ENCODE peak calls at places on chromosomes 11 and 22, in ten cellular contexts. Y is cardiac fibroblast, W is mesothelial cell of epicardium, U is coronary artery, Z is fibroblast of the aortic adventitia, B is body of pancreas, K is progenitor cell of endocrine pancreas, I is Peyer's patch, F is neural crest cell, N is neural progenitor cell. S is an unnamed sample.

GRCh38 chr11:126914166-126914565 is 86.4 kb downstream of the KIRREL3 start:
- DNase-seq in Y (no peak), W (no peak), U (no peak), Z (no peak), B (no peak), K (no peak), I (no peak), F (no peak), N (no peak), S (no peak)

GRCh38 chr22:25091449-25091848 is 108.2 kb upstream of the CRYBB3 start:
- DNase-seq in Y (no peak), W (no peak), U (no peak), Z (no peak), B (no peak), K (no peak), I (no peak), F (no peak), N (no peak), S (no peak)

GRCh38 chr11:66263231-66263630 is 5.2 kb upstream of the RAB1B start:
- DNase-seq in Y (no peak), W (no peak), U (no peak), Z (no peak), B (no peak), K (no peak), I (no peak), F (no peak), N (no peak), S (no peak)

GRCh38 chr22:35860837-35861236 is 143.2 kb downstream of the APOL5 start:
- DNase-seq in Y (no peak), W (no peak), U (no peak), Z (no peak), B (no peak), K (no peak), I (no peak), F (no peak), N (no peak), S (no peak)

GRCh38 chr11:68651208-68651984 is 32.9 kb upstream of the GAL start:
- DNase-seq in Y (no peak), W (no peak), U (peak; percentile 62), Z (no peak), B (no peak), K (no peak), I (no peak), F (no peak), N (no peak), S (no peak)

GRCh38 chr22:24289781-24290181 is 19.1 kb downstream of the SPECC1L start:
- DNase-seq in Y (no peak), W (no peak), U (no peak), Z (peak; percentile 47), B (no peak), K (no peak), I (no peak), F (no peak), N (peak; percentile 54), S (no peak)

GRCh38 chr11:14075118-14075601 is 112.6 kb downstream of the SPON1 start:
- DNase-seq in Y (no peak), W (no peak), U (no peak), Z (no peak), B (no peak), K (no peak), I (no peak), F (no peak), N (peak; percentile 42), S (no peak)

GRCh38 chr11:45657496-45658260 is 7.7 kb downstream of the CHST1 start:
- DNase-seq in Y (no peak), W (no peak), U (no peak), Z (no peak), B (no peak), K (no peak), I (no peak), F (no peak), N (no peak), S (no peak)

GRCh38 chr11:69049490-69049867 is 747 bp downstream of the TPCN2 start:
- DNase-seq in Y (no peak), W (no peak), U (no peak), Z (no peak), B (peak; percentile 27), K (no peak), I (no peak), F (no peak), N (no peak), S (no peak)

GRCh38 chr11:30131535-30131934 is 99.3 kb upstream of the FSHB start:
- DNase-seq in Y (no peak), W (no peak), U (no peak), Z (no peak), B (peak; percentile 32), K (no peak), I (no peak), F (no peak), N (no peak), S (no peak)

GRCh38 chr11:3199537-3200295 is 18.9 kb downstream of the MRGPRG start:
- DNase-seq in Y (no peak), W (peak; percentile 32), U (peak; percentile 65), Z (no peak), B (no peak), K (no peak), I (peak; percentile 18), F (no peak), N (no peak), S (no peak)

GRCh38 chr11:2269601-2270321 is 627 bp downstream of the ASCL2 start:
- DNase-seq in Y (peak; percentile 56), W (peak; percentile 62), U (peak; percentile 72), Z (peak; percentile 29), B (peak; percentile 67), K (peak; percentile 44), I (peak; percentile 79), F (peak; percentile 44), N (peak; percentile 87), S (no peak)

GRCh38 chr22:40739723-40740122 is 60.4 kb downstream of the MCHR1 start:
- DNase-seq in Y (no peak), W (no peak), U (no peak), Z (no peak), B (no peak), K (no peak), I (no peak), F (no peak), N (no peak), S (no peak)

GRCh38 chr22:38490915-38491314 is 15.2 kb downstream of the DDX17 start:
- DNase-seq in Y (peak; percentile 62), W (no peak), U (no peak), Z (peak; percentile 62), B (peak; percentile 87), K (no peak), I (peak; percentile 67), F (no peak), N (no peak), S (no peak)

GRCh38 chr11:11410626-11411025 is 57.6 kb upstream of the CSNK2A3 start:
- DNase-seq in Y (no peak), W (no peak), U (no peak), Z (no peak), B (no peak), K (no peak), I (no peak), F (no peak), N (no peak), S (no peak)

GRCh38 chr11:46120711-46121327 is 435 bp downstream of the PHF21A start:
- DNase-seq in Y (peak; percentile 87), W (peak; percentile 59), U (no peak), Z (no peak), B (peak; percentile 49), K (no peak), I (peak; percentile 66), F (peak; percentile 34), N (peak; percentile 82), S (no peak)

GRCh38 chr22:39895682-39896081 is 2.1 kb upstream of the ENTHD1 start:
- DNase-seq in Y (no peak), W (no peak), U (no peak), Z (no peak), B (no peak), K (no peak), I (no peak), F (no peak), N (no peak), S (no peak)

GRCh38 chr11:60634151-60634550 is 65.3 kb upstream of the MS4A8 start:
- DNase-seq in Y (no peak), W (no peak), U (no peak), Z (no peak), B (no peak), K (no peak), I (no peak), F (no peak), N (peak; percentile 57), S (no peak)

GRCh38 chr11:63639195-63639832 is 25.1 kb upstream of the PLAAT3 start:
- DNase-seq in Y (peak; percentile 64), W (no peak), U (no peak), Z (peak; percentile 74), B (no peak), K (no peak), I (no peak), F (no peak), N (no peak), S (no peak)
- TF ChIP-seq CTCF in Y (peak; percentile 22), W (peak; percentile 77), U (peak; percentile 37), Z (peak; percentile 41), B (peak; percentile 37), K (peak; percentile 58), I (peak; percentile 43), F (peak; percentile 66), N (peak; percentile 56), S (peak; percentile 54)

DNA sequence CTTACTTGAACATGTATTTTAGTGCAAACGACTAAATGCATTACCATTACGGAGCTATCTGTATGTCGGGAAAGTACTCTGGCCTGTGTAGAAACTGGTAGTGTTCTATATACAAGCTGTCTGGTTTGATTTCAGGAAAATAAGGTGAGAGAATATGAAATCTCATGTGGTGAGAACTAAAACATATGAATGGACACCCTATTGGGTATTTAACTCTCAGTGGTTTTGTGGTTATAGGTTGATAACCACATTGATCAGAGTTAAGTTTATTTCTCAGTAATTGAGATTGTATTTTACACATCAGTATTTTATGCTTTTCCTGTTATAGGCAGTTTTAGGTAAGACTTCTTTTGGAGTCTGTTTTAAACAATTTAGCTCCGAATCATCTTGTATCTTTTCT is 10.4 kb downstream of the ANO5 start:
- DNase-seq in Y (no peak), W (no peak), U (no peak), Z (no peak), B (no peak), K (no peak), I (no peak), F (no peak), N (no peak), S (no peak)
- TF ChIP-seq CTCF in Y (no peak), W (no peak), U (no peak), Z (no peak), B (no peak), K (no peak), I (no peak), F (no peak), N (no peak), S (no peak)

DNA sequence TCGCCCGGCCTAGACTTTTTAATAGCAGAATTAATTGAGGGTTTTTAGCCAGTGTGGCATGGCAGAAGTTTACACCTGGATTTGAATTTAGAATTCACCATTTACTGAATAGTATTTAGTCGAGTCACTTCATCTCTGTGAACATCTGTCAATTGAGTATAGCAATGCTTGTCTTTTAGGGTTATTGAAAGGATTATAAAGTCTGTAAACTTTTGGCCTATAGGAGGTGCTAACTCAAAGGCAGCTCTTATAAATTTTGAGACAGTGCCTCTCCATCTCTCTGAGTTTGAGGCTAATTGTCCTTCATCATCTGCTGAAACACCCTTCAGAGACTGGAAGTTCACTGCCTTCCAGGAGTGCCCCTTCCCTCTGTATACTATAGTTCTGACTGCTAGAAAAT is 205.0 kb downstream of the NELL1 start:
- DNase-seq in Y (no peak), W (no peak), U (no peak), Z (no peak), B (no peak), K (no peak), I (no peak), F (no peak), N (no peak), S (no peak)
- TF ChIP-seq CTCF in Y (no peak), W (no peak), U (no peak), Z (no peak), B (no peak), K (no peak), I (no peak), F (no peak), N (peak; percentile 17), S (no peak)

GRCh38 chr11:32858731-32859130 is 29.0 kb downstream of the PRRG4 start:
- DNase-seq in Y (no peak), W (no peak), U (no peak), Z (no peak), B (no peak), K (no peak), I (no peak), F (no peak), N (no peak), S (no peak)
- TF ChIP-seq CTCF in Y (peak; percentile 20), W (peak; percentile 30), U (no peak), Z (no peak), B (no peak), K (peak; percentile 23), I (no peak), F (peak; percentile 43), N (peak; percentile 27), S (no peak)